ENCODE peak calls at places on chromosome 12, in ten cellular contexts. One of them, this sample, is unnamed.

GRCh38 chr12:111761706-111762105 is 5.0 kb upstream of the ALDH2 start:
- DNase-seq in ovary: no peak
- DNase-seq in fibroblast of the aortic adventitia: no peak
- DNase-seq in hepatocyte: no peak
- DNase-seq in A673: no peak
- DNase-seq in cardiac muscle cell: no peak
- DNase-seq in uterus: no peak
- DNase-seq in body of pancreas: no peak
- DNase-seq in CD8-positive, alpha-beta T cell: no peak
- DNase-seq in fibroblast of pulmonary artery: no peak
- DNase-seq in this sample: no peak

GRCh38 chr12:131640436-131640969 is 70.4 kb upstream of the SFSWAP start:
- DNase-seq in uterus: no peak
- DNase-seq in body of pancreas: no peak
- DNase-seq in ovary: no peak
- DNase-seq in fibroblast of pulmonary artery: no peak
- DNase-seq in CD8-positive, alpha-beta T cell: no peak
- DNase-seq in cardiac muscle cell: no peak
- DNase-seq in A673: no peak
- DNase-seq in hepatocyte: no peak
- DNase-seq in fibroblast of the aortic adventitia: no peak
- DNase-seq in this sample: no peak

GRCh38 chr12:105253882-105254513 is 18.0 kb upstream of the APPL2 start:
- DNase-seq in CD8-positive, alpha-beta T cell: no peak
- DNase-seq in fibroblast of the aortic adventitia: peak
- DNase-seq in cardiac muscle cell: peak
- DNase-seq in fibroblast of pulmonary artery: peak
- DNase-seq in hepatocyte: no peak
- DNase-seq in A673: peak
- DNase-seq in uterus: no peak
- DNase-seq in body of pancreas: no peak
- DNase-seq in ovary: no peak
- DNase-seq in this sample: no peak

GRCh38 chr12:91577586-91578539 is 395.2 kb upstream of the DCN start:
- DNase-seq in fibroblast of pulmonary artery: peak
- DNase-seq in hepatocyte: peak
- DNase-seq in ovary: no peak
- DNase-seq in body of pancreas: no peak
- DNase-seq in A673: peak
- DNase-seq in fibroblast of the aortic adventitia: peak
- DNase-seq in cardiac muscle cell: peak
- DNase-seq in uterus: no peak
- DNase-seq in CD8-positive, alpha-beta T cell: no peak
- DNase-seq in this sample: no peak

GRCh38 chr12:53055471-53056266 is 5.8 kb downstream of the TNS2 start:
- DNase-seq in hepatocyte: no peak
- DNase-seq in fibroblast of the aortic adventitia: no peak
- DNase-seq in body of pancreas: peak
- DNase-seq in ovary: no peak
- DNase-seq in uterus: no peak
- DNase-seq in CD8-positive, alpha-beta T cell: no peak
- DNase-seq in fibroblast of pulmonary artery: no peak
- DNase-seq in A673: no peak
- DNase-seq in cardiac muscle cell: no peak
- DNase-seq in this sample: no peak

GRCh38 chr12:71303199-71303598 is 136.4 kb upstream of the LGR5 start:
- DNase-seq in uterus: no peak
- DNase-seq in A673: no peak
- DNase-seq in hepatocyte: no peak
- DNase-seq in fibroblast of the aortic adventitia: peak
- DNase-seq in ovary: no peak
- DNase-seq in cardiac muscle cell: peak
- DNase-seq in body of pancreas: no peak
- DNase-seq in CD8-positive, alpha-beta T cell: no peak
- DNase-seq in fibroblast of pulmonary artery: no peak
- DNase-seq in this sample: no peak

GRCh38 chr12:42716521-42716920 is 127.0 kb upstream of the PRICKLE1 start:
- DNase-seq in CD8-positive, alpha-beta T cell: no peak
- DNase-seq in cardiac muscle cell: peak
- DNase-seq in A673: no peak
- DNase-seq in ovary: no peak
- DNase-seq in hepatocyte: no peak
- DNase-seq in fibroblast of pulmonary artery: peak
- DNase-seq in uterus: peak
- DNase-seq in body of pancreas: peak
- DNase-seq in fibroblast of the aortic adventitia: peak
- DNase-seq in this sample: no peak

GRCh38 chr12:14955876-14956811 is 5.3 kb downstream of the ARHGDIB start:
- DNase-seq in body of pancreas: no peak
- DNase-seq in CD8-positive, alpha-beta T cell: peak
- DNase-seq in fibroblast of the aortic adventitia: no peak
- DNase-seq in hepatocyte: no peak
- DNase-seq in A673: no peak
- DNase-seq in uterus: no peak
- DNase-seq in fibroblast of pulmonary artery: no peak
- DNase-seq in ovary: no peak
- DNase-seq in cardiac muscle cell: no peak
- DNase-seq in this sample: no peak

GRCh38 chr12:113960030-113960429 is 6.1 kb downstream of the RBM19 start:
- DNase-seq in ovary: no peak
- DNase-seq in body of pancreas: peak
- DNase-seq in cardiac muscle cell: no peak
- DNase-seq in A673: no peak
- DNase-seq in CD8-positive, alpha-beta T cell: no peak
- DNase-seq in fibroblast of the aortic adventitia: no peak
- DNase-seq in hepatocyte: no peak
- DNase-seq in fibroblast of pulmonary artery: no peak
- DNase-seq in uterus: no peak
- DNase-seq in this sample: no peak

GRCh38 chr12:113961921-113962710 is 4.0 kb downstream of the RBM19 start:
- DNase-seq in A673: no peak
- DNase-seq in uterus: no peak
- DNase-seq in cardiac muscle cell: peak
- DNase-seq in CD8-positive, alpha-beta T cell: no peak
- DNase-seq in fibroblast of the aortic adventitia: peak
- DNase-seq in body of pancreas: no peak
- DNase-seq in hepatocyte: no peak
- DNase-seq in fibroblast of pulmonary artery: peak
- DNase-seq in ovary: no peak
- DNase-seq in this sample: no peak

GRCh38 chr12:113959096-113959495 is 7.0 kb downstream of the RBM19 start:
- DNase-seq in uterus: no peak
- DNase-seq in CD8-positive, alpha-beta T cell: no peak
- DNase-seq in cardiac muscle cell: no peak
- DNase-seq in hepatocyte: no peak
- DNase-seq in A673: no peak
- DNase-seq in fibroblast of the aortic adventitia: no peak
- DNase-seq in ovary: no peak
- DNase-seq in fibroblast of pulmonary artery: no peak
- DNase-seq in body of pancreas: no peak
- DNase-seq in this sample: no peak

GRCh38 chr12:113965951-113966797 is at the start of gene RBM19:
- DNase-seq in uterus: peak
- DNase-seq in fibroblast of the aortic adventitia: peak
- DNase-seq in A673: peak
- DNase-seq in cardiac muscle cell: peak
- DNase-seq in hepatocyte: peak
- DNase-seq in CD8-positive, alpha-beta T cell: peak
- DNase-seq in fibroblast of pulmonary artery: peak
- DNase-seq in ovary: peak
- DNase-seq in body of pancreas: peak
- DNase-seq in this sample: peak

DNA sequence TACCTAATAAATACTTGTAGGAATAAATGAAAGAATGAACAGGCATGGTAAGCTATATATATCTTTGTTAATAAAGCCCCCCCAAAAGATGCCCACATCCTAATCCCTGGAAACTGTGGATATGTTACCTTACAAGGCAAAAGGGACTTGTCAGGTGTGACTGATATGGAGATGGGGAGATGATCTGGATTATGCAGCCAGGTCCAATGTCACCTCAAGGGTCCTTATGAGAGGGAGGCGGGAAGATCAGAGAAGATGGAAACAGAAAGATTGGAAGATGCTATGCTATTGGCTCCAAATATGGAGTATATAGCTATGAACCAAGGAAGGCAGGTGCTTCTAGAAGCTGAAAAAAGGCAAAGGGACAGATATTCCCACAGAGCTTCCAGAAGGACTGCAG is 3.4 kb downstream of the RBM19 start:
- DNase-seq in fibroblast of pulmonary artery: no peak
- DNase-seq in cardiac muscle cell: no peak
- DNase-seq in A673: no peak
- DNase-seq in hepatocyte: no peak
- DNase-seq in CD8-positive, alpha-beta T cell: no peak
- DNase-seq in fibroblast of the aortic adventitia: no peak
- DNase-seq in body of pancreas: no peak
- DNase-seq in ovary: no peak
- DNase-seq in uterus: no peak
- DNase-seq in this sample: no peak
- TF ChIP-seq CTCF in fibroblast of pulmonary artery: no peak
- TF ChIP-seq CTCF in cardiac muscle cell: no peak
- TF ChIP-seq CTCF in A673: no peak
- TF ChIP-seq CTCF in hepatocyte: no peak
- TF ChIP-seq CTCF in CD8-positive, alpha-beta T cell: no peak
- TF ChIP-seq CTCF in fibroblast of the aortic adventitia: no peak
- TF ChIP-seq CTCF in body of pancreas: no peak
- TF ChIP-seq CTCF in ovary: no peak
- TF ChIP-seq CTCF in uterus: no peak
- TF ChIP-seq CTCF in this sample: no peak

DNA sequence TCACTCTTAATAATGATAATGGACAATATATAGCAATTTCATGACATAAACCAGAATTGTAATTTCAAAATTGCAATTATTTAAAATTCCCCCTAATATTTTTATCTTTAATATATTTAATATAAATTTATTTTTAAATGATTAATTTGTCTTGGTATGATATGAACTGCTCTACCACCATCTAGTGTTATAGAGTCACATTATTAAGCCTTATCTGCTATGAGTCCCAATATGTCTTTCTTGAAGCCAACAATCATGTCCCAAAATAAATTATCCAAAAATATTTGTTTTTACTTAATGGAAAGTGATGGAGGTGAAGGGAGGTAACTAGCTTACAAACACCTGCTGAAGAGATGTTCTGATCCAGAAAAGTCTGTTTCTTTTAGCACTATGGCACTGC is 151.4 kb downstream of the KCNC2 start:
- DNase-seq in fibroblast of pulmonary artery: no peak
- DNase-seq in A673: no peak
- DNase-seq in ovary: no peak
- DNase-seq in cardiac muscle cell: no peak
- DNase-seq in uterus: no peak
- DNase-seq in hepatocyte: no peak
- DNase-seq in CD8-positive, alpha-beta T cell: no peak
- DNase-seq in body of pancreas: no peak
- DNase-seq in fibroblast of the aortic adventitia: peak
- DNase-seq in this sample: no peak
- TF ChIP-seq CTCF in fibroblast of pulmonary artery: no peak
- TF ChIP-seq CTCF in A673: no peak
- TF ChIP-seq CTCF in ovary: no peak
- TF ChIP-seq CTCF in cardiac muscle cell: no peak
- TF ChIP-seq CTCF in uterus: no peak
- TF ChIP-seq CTCF in hepatocyte: peak
- TF ChIP-seq CTCF in CD8-positive, alpha-beta T cell: no peak
- TF ChIP-seq CTCF in body of pancreas: peak
- TF ChIP-seq CTCF in fibroblast of the aortic adventitia: no peak
- TF ChIP-seq CTCF in this sample: no peak

DNA sequence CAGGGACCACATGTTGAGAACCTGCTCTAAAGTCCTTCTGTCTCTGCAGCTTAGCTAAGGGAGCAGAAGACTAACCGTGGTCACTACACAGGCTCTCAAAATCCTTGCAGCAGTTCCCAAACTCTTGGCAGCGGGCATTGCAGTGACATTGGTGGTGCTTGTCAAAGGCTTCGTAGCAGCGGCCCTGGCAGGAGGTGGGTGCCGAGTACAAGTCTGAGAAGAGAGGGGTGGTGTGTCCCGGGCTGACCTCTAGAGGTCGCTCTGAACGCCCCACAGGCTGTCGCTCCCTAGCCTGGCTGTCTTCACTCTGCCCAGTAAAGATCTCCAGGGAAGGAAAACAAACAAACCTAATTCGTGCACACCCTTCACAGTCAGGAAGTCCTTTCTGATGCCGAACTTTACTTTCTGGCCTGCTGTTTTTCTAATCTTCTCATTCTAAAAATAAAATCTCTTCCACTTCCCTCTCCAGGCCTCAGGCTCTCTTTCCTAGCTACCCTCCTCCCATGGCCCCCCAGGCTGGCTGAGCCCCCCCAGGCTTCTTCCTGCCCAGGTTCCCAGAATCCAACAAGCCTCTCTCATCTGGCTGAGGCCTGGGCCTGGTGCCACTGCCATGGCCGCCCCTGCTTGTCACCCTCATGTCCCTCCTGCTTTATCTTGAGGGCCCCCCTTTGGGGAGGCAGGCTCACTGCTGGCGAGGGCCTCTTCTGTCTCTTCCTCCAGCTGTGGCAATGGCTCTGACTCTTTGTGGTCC is 7.7 kb downstream of the ENDOU start:
- DNase-seq in CD8-positive, alpha-beta T cell: peak
- DNase-seq in uterus: peak
- DNase-seq in fibroblast of pulmonary artery: peak
- DNase-seq in hepatocyte: peak
- DNase-seq in cardiac muscle cell: peak
- DNase-seq in ovary: peak
- DNase-seq in A673: peak
- DNase-seq in fibroblast of the aortic adventitia: peak
- DNase-seq in body of pancreas: peak
- DNase-seq in this sample: peak
- TF ChIP-seq CTCF in CD8-positive, alpha-beta T cell: peak
- TF ChIP-seq CTCF in uterus: peak
- TF ChIP-seq CTCF in fibroblast of pulmonary artery: peak
- TF ChIP-seq CTCF in hepatocyte: peak
- TF ChIP-seq CTCF in cardiac muscle cell: peak
- TF ChIP-seq CTCF in ovary: peak
- TF ChIP-seq CTCF in A673: peak
- TF ChIP-seq CTCF in fibroblast of the aortic adventitia: peak
- TF ChIP-seq CTCF in body of pancreas: peak
- TF ChIP-seq CTCF in this sample: peak

GRCh38 chr12:22014783-22015144 is 31.3 kb upstream of the CMAS start:
- DNase-seq in uterus: no peak
- DNase-seq in hepatocyte: no peak
- DNase-seq in body of pancreas: no peak
- DNase-seq in CD8-positive, alpha-beta T cell: no peak
- DNase-seq in ovary: no peak
- DNase-seq in fibroblast of the aortic adventitia: no peak
- DNase-seq in A673: no peak
- DNase-seq in cardiac muscle cell: peak
- DNase-seq in fibroblast of pulmonary artery: peak
- DNase-seq in this sample: no peak

GRCh38 chr12:22014041-22014782 is 31.8 kb upstream of the CMAS start:
- DNase-seq in uterus: no peak
- DNase-seq in body of pancreas: no peak
- DNase-seq in fibroblast of the aortic adventitia: no peak
- DNase-seq in cardiac muscle cell: no peak
- DNase-seq in A673: no peak
- DNase-seq in CD8-positive, alpha-beta T cell: no peak
- DNase-seq in hepatocyte: no peak
- DNase-seq in ovary: no peak
- DNase-seq in fibroblast of pulmonary artery: no peak
- DNase-seq in this sample: no peak

GRCh38 chr12:22016982-22017381 is 29.0 kb upstream of the CMAS start:
- DNase-seq in body of pancreas: no peak
- DNase-seq in CD8-positive, alpha-beta T cell: no peak
- DNase-seq in A673: no peak
- DNase-seq in ovary: no peak
- DNase-seq in fibroblast of the aortic adventitia: no peak
- DNase-seq in cardiac muscle cell: no peak
- DNase-seq in hepatocyte: no peak
- DNase-seq in uterus: no peak
- DNase-seq in fibroblast of pulmonary artery: no peak
- DNase-seq in this sample: no peak

GRCh38 chr12:22018860-22019259 is 27.2 kb upstream of the CMAS start:
- DNase-seq in fibroblast of the aortic adventitia: peak
- DNase-seq in A673: no peak
- DNase-seq in body of pancreas: no peak
- DNase-seq in ovary: no peak
- DNase-seq in uterus: no peak
- DNase-seq in hepatocyte: no peak
- DNase-seq in cardiac muscle cell: peak
- DNase-seq in CD8-positive, alpha-beta T cell: no peak
- DNase-seq in fibroblast of pulmonary artery: peak
- DNase-seq in this sample: no peak
- TF ChIP-seq CTCF in fibroblast of the aortic adventitia: peak
- TF ChIP-seq CTCF in A673: peak
- TF ChIP-seq CTCF in body of pancreas: peak
- TF ChIP-seq CTCF in ovary: no peak
- TF ChIP-seq CTCF in uterus: peak
- TF ChIP-seq CTCF in hepatocyte: peak
- TF ChIP-seq CTCF in cardiac muscle cell: peak
- TF ChIP-seq CTCF in CD8-positive, alpha-beta T cell: peak
- TF ChIP-seq CTCF in fibroblast of pulmonary artery: peak
- TF ChIP-seq CTCF in this sample: peak

This sample was measured in endothelial cell.